ENCODE peak calls at places on chromosomes 4 and X, in seven cellular contexts. G is Calu3, D is GM04503, M is endodermal cell, R is Kasumi-1, Y is right cardiac atrium, C is BE2C. O is an unnamed sample.

GRCh38 chrX:51855698-51856097 is 37.7 kb upstream of the MAGED1 start:
- DNase-seq in G (no peak), D (no peak), M (no peak), R (no peak), Y (no peak), C (no peak), O (no peak)

GRCh38 chr4:182307746-182308145 is 64.5 kb downstream of the TENM3 start:
- DNase-seq in G (no peak), D (peak), M (no peak), R (no peak), Y (no peak), C (no peak), O (peak)

GRCh38 chr4:41012308-41012707 is 202.0 kb downstream of the APBB2 start:
- DNase-seq in G (no peak), D (no peak), M (no peak), R (no peak), Y (no peak), C (no peak), O (no peak)

GRCh38 chr4:31261632-31262031 is 541.5 kb downstream of the PCDH7 start:
- DNase-seq in G (no peak), D (no peak), M (no peak), R (no peak), Y (no peak), C (no peak), O (no peak)

GRCh38 chr4:56744030-56744429 is 62.9 kb upstream of the HOPX start:
- DNase-seq in G (no peak), D (no peak), M (no peak), R (no peak), Y (no peak), C (no peak), O (no peak)

GRCh38 chrX:20623448-20623847 is 356.7 kb upstream of the RPS6KA3 start:
- DNase-seq in G (no peak), D (no peak), M (no peak), R (no peak), Y (no peak), C (no peak), O (peak)

GRCh38 chr4:93865650-93866049 is 37.1 kb downstream of the ATOH1 start:
- DNase-seq in G (no peak), D (no peak), M (no peak), R (no peak), Y (no peak), C (no peak), O (no peak)

GRCh38 chr4:185730849-185731608 is 81.0 kb downstream of the SORBS2 start:
- DNase-seq in G (no peak), D (no peak), M (no peak), R (no peak), Y (no peak), C (no peak), O (peak)

GRCh38 chrX:31199770-31200114 is 127.9 kb upstream of the FTHL17 start:
- DNase-seq in G (no peak), D (no peak), M (no peak), R (no peak), Y (no peak), C (no peak), O (no peak)

GRCh38 chr4:158624889-158625478 is 46.7 kb downstream of the C4orf46 start:
- DNase-seq in G (peak), D (no peak), M (peak), R (peak), Y (no peak), C (peak), O (peak)

GRCh38 chr4:62940229-62940628 is 1469.0 kb downstream of the TECRL start:
- DNase-seq in G (no peak), D (no peak), M (no peak), R (no peak), Y (no peak), C (no peak), O (no peak)

GRCh38 chr4:152038238-152038637 is 277.4 kb upstream of the GATB start:
- DNase-seq in G (no peak), D (no peak), M (no peak), R (no peak), Y (no peak), C (no peak), O (peak)

GRCh38 chrX:20432048-20432447 is 165.3 kb upstream of the RPS6KA3 start:
- DNase-seq in G (no peak), D (no peak), M (no peak), R (no peak), Y (no peak), C (no peak), O (peak)

GRCh38 chr4:83054928-83055327 is 19.9 kb downstream of the COPS4 start:
- DNase-seq in G (peak), D (no peak), M (no peak), R (peak), Y (no peak), C (no peak), O (peak)

GRCh38 chr4:72701987-72702819 is 133.2 kb upstream of the ADAMTS3 start:
- DNase-seq in G (peak), D (peak), M (peak), R (peak), Y (no peak), C (peak), O (peak)

GRCh38 chr4:123127865-123128264 is 205.5 kb upstream of the NUDT6 start:
- DNase-seq in G (no peak), D (no peak), M (no peak), R (no peak), Y (no peak), C (no peak), O (no peak)

GRCh38 chr4:151246742-151247141 is 30.2 kb upstream of the PRSS48 start:
- DNase-seq in G (no peak), D (no peak), M (no peak), R (no peak), Y (no peak), C (no peak), O (no peak)

GRCh38 chrX:2714551-2714950 is 23.5 kb downstream of the CD99 start:
- DNase-seq in G (no peak), D (no peak), M (no peak), R (no peak), Y (no peak), C (no peak), O (no peak)

GRCh38 chrX:120753413-120754251 is 122.0 kb downstream of the CT47B1 start:
- DNase-seq in G (no peak), D (no peak), M (no peak), R (no peak), Y (no peak), C (no peak), O (no peak)

GRCh38 chrX:107102980-107103379 is 15.6 kb downstream of the RBM41 start:
- DNase-seq in G (peak), D (no peak), M (no peak), R (no peak), Y (no peak), C (no peak), O (peak)

GRCh38 chrX:65706041-65706828 is 38.8 kb downstream of the MSN start:
- DNase-seq in G (peak), D (no peak), M (peak), R (no peak), Y (peak), C (no peak), O (peak)

GRCh38 chr4:71932941-71933340 is 98.9 kb upstream of the NPFFR2 start:
- DNase-seq in G (no peak), D (no peak), M (no peak), R (no peak), Y (no peak), C (no peak), O (peak)